ENCODE peak calls at places on chromosome 6, in ten cellular contexts. E is fibroblast of the aortic adventitia, C is AG09309, Z is PC-3, G is A673, O is tibial artery, I is LNCaP clone FGC, L is upper lobe of right lung, H is adrenal gland, K is neural progenitor cell. Q is an unnamed sample.

GRCh38 chr6:157063176-157063934 is 260.0 kb downstream of the TMEM242 start:
- DNase-seq in E (no peak), C (no peak), Z (peak), G (no peak), O (no peak), I (peak), L (no peak), H (no peak), K (no peak), Q (peak)

GRCh38 chr6:162856885-162857284 is 129.1 kb downstream of the PACRG start:
- DNase-seq in E (peak), C (peak), Z (peak), G (peak), O (no peak), I (peak), L (no peak), H (peak), K (peak), Q (peak)

GRCh38 chr6:53269827-53270226 is 78.9 kb downstream of the ELOVL5 start:
- DNase-seq in E (no peak), C (no peak), Z (no peak), G (no peak), O (no peak), I (no peak), L (no peak), H (no peak), K (no peak), Q (no peak)

GRCh38 chr6:21856096-21856825 is 262.7 kb downstream of the SOX4 start:
- DNase-seq in E (peak), C (peak), Z (peak), G (no peak), O (no peak), I (no peak), L (no peak), H (no peak), K (no peak), Q (peak)

GRCh38 chr6:2101213-2101612 is 144.2 kb downstream of the GMDS start:
- DNase-seq in E (peak), C (no peak), Z (no peak), G (no peak), O (no peak), I (no peak), L (no peak), H (no peak), K (no peak), Q (no peak)

GRCh38 chr6:151589667-151590066 is 95.8 kb downstream of the CCDC170 start:
- DNase-seq in E (no peak), C (no peak), Z (no peak), G (no peak), O (no peak), I (no peak), L (no peak), H (no peak), K (peak), Q (no peak)

GRCh38 chr6:77383026-77383425 is 80.3 kb downstream of the HTR1B start:
- DNase-seq in E (no peak), C (no peak), Z (no peak), G (no peak), O (no peak), I (no peak), L (no peak), H (no peak), K (no peak), Q (no peak)

GRCh38 chr6:168216139-168216538 is 103.4 kb downstream of the DACT2 start:
- DNase-seq in E (no peak), C (no peak), Z (no peak), G (no peak), O (no peak), I (no peak), L (no peak), H (no peak), K (peak), Q (no peak)

GRCh38 chr6:57021086-57021720 is 25.3 kb upstream of the KIAA1586 start:
- DNase-seq in E (peak), C (peak), Z (peak), G (peak), O (no peak), I (no peak), L (no peak), H (no peak), K (peak), Q (peak)

GRCh38 chr6:67884442-67884841 is 750.6 kb upstream of the ADGRB3 start:
- DNase-seq in E (no peak), C (no peak), Z (no peak), G (no peak), O (no peak), I (no peak), L (no peak), H (no peak), K (no peak), Q (no peak)

GRCh38 chr6:161453558-161453957 is 179.7 kb upstream of the AGPAT4 start:
- DNase-seq in E (no peak), C (no peak), Z (no peak), G (no peak), O (no peak), I (no peak), L (no peak), H (no peak), K (no peak), Q (no peak)

GRCh38 chr6:161452241-161452640 is 178.4 kb upstream of the AGPAT4 start:
- DNase-seq in E (no peak), C (no peak), Z (no peak), G (no peak), O (no peak), I (no peak), L (no peak), H (no peak), K (no peak), Q (no peak)

GRCh38 chr6:161459008-161459407 is 185.1 kb upstream of the AGPAT4 start:
- DNase-seq in E (peak), C (no peak), Z (no peak), G (no peak), O (no peak), I (no peak), L (no peak), H (no peak), K (no peak), Q (no peak)

GRCh38 chr6:161458199-161458598 is 184.3 kb upstream of the AGPAT4 start:
- DNase-seq in E (no peak), C (no peak), Z (no peak), G (no peak), O (no peak), I (no peak), L (no peak), H (no peak), K (no peak), Q (no peak)

DNA sequence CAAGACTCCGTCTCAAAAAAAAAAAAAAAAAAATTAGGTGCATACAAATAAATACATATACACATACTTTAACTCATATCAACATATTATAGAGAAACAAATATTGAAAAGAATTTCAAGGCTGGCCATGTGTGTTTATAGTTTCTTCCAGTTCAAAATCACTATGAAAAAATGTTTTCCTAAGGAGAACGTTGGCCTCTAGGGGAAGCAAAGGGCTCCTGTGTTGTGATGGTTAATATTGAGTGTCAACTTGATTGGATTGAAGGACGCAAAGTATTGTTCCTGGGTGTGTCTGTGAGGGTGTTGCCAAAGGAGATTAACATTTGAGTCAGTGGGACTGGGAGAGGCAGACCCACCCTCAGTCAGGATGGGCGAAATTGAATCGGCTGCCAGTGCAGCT is 182.0 kb upstream of the AGPAT4 start:
- DNase-seq in E (no peak), C (no peak), Z (no peak), G (no peak), O (no peak), I (no peak), L (no peak), H (no peak), K (no peak), Q (no peak)
- TF ChIP-seq CTCF in E (no peak), C (no peak), Z (no peak), G (no peak), O (no peak), I (no peak), L (no peak), H (no peak), K (peak), Q (no peak)

GRCh38 chr6:69580696-69581095 is 216.1 kb downstream of the LMBRD1 start:
- DNase-seq in E (no peak), C (no peak), Z (no peak), G (no peak), O (no peak), I (no peak), L (no peak), H (no peak), K (no peak), Q (no peak)
- H3K4me3 ChIP-seq in E (no peak), C (no peak), Z (no peak), G (no peak), O (no peak), I (no peak), L (no peak), H (no peak), K (no peak), Q (no peak)

GRCh38 chr6:93417421-93417996 is 1.9 kb downstream of the EPHA7 start:
- DNase-seq in E (peak), C (no peak), Z (peak), G (peak), O (no peak), I (no peak), L (no peak), H (no peak), K (no peak), Q (no peak)
- TF ChIP-seq CTCF in E (no peak), C (no peak), Z (no peak), G (peak), O (no peak), I (peak), L (no peak), H (no peak), K (peak), Q (no peak)

DNA sequence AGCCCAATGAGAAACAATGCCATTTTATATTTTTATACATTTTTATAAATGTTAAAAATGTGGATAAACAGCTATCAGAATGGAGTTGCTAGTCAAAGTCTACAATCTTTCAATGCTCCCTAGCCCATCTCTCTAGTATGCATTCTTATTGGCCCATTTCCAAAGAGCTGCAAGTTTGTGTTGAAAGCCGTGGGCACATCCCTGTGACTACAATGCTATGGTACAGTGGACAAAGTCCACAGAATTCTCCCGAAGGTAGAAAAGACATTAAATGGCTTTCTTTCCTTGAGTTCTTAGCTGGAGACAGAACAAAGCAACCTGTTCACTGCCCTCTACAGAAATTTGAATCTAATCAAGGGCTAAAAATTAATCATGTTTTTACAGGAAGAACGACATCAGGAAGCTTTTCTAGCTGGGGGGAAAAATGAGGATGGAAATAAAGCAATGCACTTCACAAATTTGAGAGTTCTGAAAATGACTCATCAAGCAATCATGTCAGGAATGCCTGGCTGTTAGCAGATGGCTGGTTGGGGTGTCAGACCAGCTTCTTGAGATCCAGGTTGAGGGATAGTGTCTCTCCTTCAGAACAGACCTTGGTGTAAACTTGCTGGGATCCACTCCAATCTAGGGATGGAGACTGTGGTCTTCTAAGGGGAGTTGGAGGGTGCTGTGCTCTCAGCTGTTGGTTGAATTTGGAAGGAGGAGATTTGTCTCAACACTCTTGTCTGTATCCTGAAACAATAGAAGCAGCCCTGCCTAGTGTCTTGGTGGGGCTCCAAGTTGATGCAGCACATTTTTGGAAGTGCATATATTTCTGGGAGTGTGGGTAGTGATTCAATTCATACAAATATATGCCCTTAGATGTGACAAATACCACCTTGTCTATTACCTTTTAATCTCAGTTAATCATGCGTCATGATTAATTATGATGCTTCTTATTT is 143.4 kb upstream of the PHACTR1 start:
- DNase-seq in E (peak), C (no peak), Z (peak), G (peak), O (no peak), I (no peak), L (no peak), H (peak), K (no peak), Q (peak)
- H3K4me3 ChIP-seq in E (no peak), C (no peak), Z (peak), G (no peak), O (no peak), I (no peak), L (no peak), H (no peak), K (no peak), Q (no peak)

DNA sequence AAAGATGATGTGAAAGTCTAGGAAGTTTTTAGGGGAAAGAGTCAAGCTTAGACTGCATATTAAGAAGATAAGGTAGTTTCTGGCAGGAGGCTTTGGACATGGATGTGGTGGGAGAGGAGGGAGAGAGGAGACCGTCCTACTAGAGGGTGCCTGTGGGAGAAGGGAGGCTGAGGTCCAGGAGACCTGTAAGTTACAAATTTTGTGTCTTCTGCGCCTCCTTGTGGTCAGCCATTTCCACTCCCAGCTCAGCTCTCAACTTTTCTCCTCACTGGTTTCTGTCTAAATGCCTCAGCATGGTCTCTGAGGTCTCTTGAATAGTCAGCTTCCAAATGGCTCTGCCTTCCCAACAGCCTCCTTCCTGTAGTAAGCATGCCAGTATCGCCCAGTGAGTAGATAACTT is 193.4 kb downstream of the UNC5CL start:
- DNase-seq in E (peak), C (no peak), Z (peak), G (peak), O (no peak), I (no peak), L (no peak), H (peak), K (peak), Q (peak)
- TF ChIP-seq CTCF in E (peak), C (peak), Z (peak), G (peak), O (peak), I (peak), L (peak), H (peak), K (peak), Q (peak)

DNA sequence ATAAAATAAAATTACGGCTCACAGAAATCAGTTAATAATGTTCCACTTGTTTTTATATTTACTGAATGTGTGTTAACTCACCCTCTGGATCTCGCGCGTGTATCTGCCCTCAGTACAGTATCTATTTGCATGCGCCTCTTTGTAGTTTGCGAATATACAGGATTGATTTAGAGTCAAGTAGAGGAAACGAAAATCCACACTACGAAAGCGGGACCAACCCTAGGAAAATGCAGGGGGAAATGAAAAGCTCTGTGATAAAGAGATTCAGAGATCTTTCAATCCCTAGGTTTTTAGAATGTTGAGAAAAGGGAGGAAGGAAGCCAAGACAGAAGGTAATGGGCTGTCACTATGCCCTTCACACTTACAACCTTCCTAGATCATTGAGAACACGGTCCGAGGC is 928 bp upstream of the FUT9 start:
- DNase-seq in E (no peak), C (no peak), Z (no peak), G (no peak), O (no peak), I (no peak), L (no peak), H (no peak), K (no peak), Q (no peak)
- H3K4me3 ChIP-seq in E (no peak), C (no peak), Z (no peak), G (peak), O (no peak), I (no peak), L (no peak), H (no peak), K (peak), Q (no peak)

DNA sequence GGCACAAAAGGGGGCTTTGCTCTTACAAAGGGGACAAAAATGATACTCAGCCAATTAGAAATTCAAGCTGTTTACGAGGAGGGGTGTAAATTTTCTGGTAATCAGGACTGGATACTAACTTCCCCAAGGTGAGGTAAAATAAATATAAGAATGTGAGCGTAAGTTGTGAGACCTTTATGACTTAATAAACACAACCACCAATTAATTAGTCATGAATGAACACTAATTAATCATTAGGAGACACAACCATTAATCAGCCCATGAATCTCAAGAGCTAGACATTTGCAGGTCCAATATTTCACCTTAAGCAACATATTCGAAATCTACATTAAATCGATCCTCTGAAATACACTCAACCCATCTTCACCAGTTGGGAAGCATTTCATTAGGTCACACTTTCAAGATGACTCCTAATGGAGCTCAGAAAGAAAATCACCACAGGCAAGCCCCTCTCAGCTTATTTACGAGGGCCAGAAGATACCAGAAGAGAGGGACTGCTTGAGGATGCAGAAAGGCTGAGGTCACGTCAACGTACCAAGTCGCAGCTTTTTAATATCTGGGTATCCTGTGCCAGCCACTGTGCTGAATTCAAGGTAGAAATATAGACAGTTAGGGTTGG is 2.7 kb downstream of the ADTRP start:
- DNase-seq in E (no peak), C (no peak), Z (no peak), G (no peak), O (no peak), I (no peak), L (no peak), H (no peak), K (no peak), Q (no peak)
- TF ChIP-seq CTCF in E (no peak), C (no peak), Z (no peak), G (no peak), O (no peak), I (no peak), L (no peak), H (no peak), K (no peak), Q (no peak)

DNA sequence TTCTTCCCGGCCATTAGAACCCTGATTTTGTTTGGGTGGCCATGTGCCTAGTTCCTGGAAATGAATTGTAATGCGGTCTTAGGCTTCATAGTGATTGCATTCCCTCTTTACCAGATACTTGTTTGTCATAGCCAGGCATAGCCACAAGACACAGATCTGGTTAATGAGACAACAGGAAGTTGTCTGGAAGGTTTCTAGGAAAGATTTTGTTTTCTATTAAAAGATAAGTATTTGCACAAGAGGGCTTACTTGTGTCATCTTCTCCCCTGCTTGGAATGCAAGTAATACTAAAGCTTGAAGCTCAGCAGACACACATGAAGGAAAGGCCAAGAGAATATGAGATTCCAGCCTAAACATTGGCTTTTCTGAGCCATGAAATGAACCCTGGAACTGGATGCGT is 12.9 kb downstream of the FARS2 start:
- DNase-seq in E (no peak), C (no peak), Z (no peak), G (no peak), O (no peak), I (no peak), L (no peak), H (no peak), K (no peak), Q (no peak)
- H3K4me3 ChIP-seq in E (no peak), C (no peak), Z (no peak), G (no peak), O (no peak), I (no peak), L (no peak), H (no peak), K (no peak), Q (no peak)

GRCh38 chr6:161152904-161153662 is 120.8 kb downstream of the AGPAT4 start:
- DNase-seq in E (no peak), C (no peak), Z (no peak), G (no peak), O (no peak), I (no peak), L (no peak), H (no peak), K (no peak), Q (no peak)
- TF ChIP-seq CTCF in E (peak), C (peak), Z (peak), G (peak), O (peak), I (peak), L (peak), H (peak), K (peak), Q (peak)